ENCODE peak calls at places on chromosome 16, in four cellular contexts. L is OCI-LY7, Y is RWPE1, N is PC-3. S is an unnamed sample.

GRCh38 chr16:23615805-23616204 is 19.7 kb upstream of the NDUFAB1 start:
- DNase-seq in L (no peak), Y (no peak), N (peak; percentile 37), S (no peak)

GRCh38 chr16:17590711-17591654 is 120.2 kb upstream of the XYLT1 start:
- DNase-seq in L (no peak), Y (no peak), N (no peak), S (peak; percentile 83)

GRCh38 chr16:49921791-49922456 is 66.0 kb upstream of the ZNF423 start:
- DNase-seq in L (peak; percentile 58), Y (peak; percentile 46), N (peak; percentile 52), S (peak; percentile 71)

GRCh38 chr16:85431431-85432124 is 181.5 kb upstream of the GSE1 start:
- DNase-seq in L (no peak), Y (no peak), N (no peak), S (no peak)

GRCh38 chr16:27252206-27252585 is 16.4 kb downstream of the NSMCE1 start:
- DNase-seq in L (no peak), Y (no peak), N (no peak), S (no peak)

GRCh38 chr16:67254809-67255552 is 6.2 kb downstream of the SLC9A5 start:
- DNase-seq in L (no peak), Y (no peak), N (no peak), S (no peak)

GRCh38 chr16:15043344-15043743 is 12.5 kb downstream of the NTAN1 start:
- DNase-seq in L (no peak), Y (peak; percentile 38), N (peak; percentile 67), S (no peak)

GRCh38 chr16:58843675-58844074 is 109.6 kb upstream of the GOT2 start:
- DNase-seq in L (peak; percentile 37), Y (no peak), N (peak; percentile 35), S (no peak)

GRCh38 chr16:79607587-79607986 is 7.0 kb upstream of the MAF start:
- DNase-seq in L (no peak), Y (peak; percentile 66), N (peak; percentile 2), S (no peak)

GRCh38 chr16:89563639-89564392 is 3.3 kb downstream of the RPL13 start:
- DNase-seq in L (no peak), Y (no peak), N (no peak), S (peak; percentile 38)

GRCh38 chr16:29192329-29193247 is 207.7 kb downstream of the LAT start:
- DNase-seq in L (peak; percentile 22), Y (no peak), N (no peak), S (peak; percentile 22)
- TF ChIP-seq CTCF in L (peak; percentile 50), Y (no peak), N (no peak), S (no peak)

GRCh38 chr16:46618516-46618915 is 2.7 kb downstream of the SHCBP1 start:
- DNase-seq in L (no peak), Y (no peak), N (no peak), S (no peak)
- TF ChIP-seq CTCF in L (no peak), Y (no peak), N (no peak), S (no peak)

GRCh38 chr16:57628782-57629181 is 352 bp downstream of the ADGRG1 start:
- DNase-seq in L (no peak), Y (no peak), N (no peak), S (no peak)

GRCh38 chr16:57626420-57627170 is 1.8 kb upstream of the ADGRG1 start:
- DNase-seq in L (no peak), Y (no peak), N (no peak), S (no peak)

GRCh38 chr16:57628008-57628781 is at the start of gene ADGRG1:
- DNase-seq in L (no peak), Y (peak; percentile 96), N (peak; percentile 92), S (peak; percentile 89)

GRCh38 chr16:57624806-57625500 is 3.5 kb upstream of the ADGRG1 start:
- DNase-seq in L (no peak), Y (no peak), N (no peak), S (no peak)

DNA sequence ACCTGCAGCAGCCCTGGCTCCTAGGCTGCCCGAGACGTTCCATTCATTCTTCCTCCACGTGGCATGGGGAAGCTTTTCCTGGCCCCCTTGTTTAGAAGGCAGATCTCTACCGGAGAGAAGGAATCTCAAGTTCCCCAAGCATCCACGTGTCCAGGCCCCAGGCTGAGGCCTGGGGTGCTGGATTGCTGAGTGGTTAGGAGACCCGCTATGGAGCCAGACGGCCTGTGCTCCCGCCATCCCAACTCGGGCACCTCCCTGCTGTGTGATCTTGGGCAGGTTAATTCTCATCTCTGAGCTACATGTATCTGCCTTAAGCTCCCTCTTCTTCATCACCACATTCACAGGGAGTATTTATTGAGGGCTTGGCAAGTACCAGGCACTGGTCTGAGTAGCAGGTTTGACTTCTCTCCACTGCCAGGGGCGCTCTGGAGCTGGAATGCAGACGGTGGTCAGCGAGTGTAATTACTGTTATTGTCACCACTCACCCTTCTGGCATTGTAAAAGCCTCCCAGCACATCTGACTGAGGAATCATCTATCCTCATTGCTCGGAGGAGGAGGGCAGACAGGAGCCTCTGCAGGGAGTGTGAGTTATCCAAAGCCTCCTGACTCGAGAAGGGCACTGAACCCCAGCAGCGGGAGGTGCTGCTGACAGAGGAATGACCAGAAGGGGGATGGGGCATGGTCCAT is 1.1 kb upstream of the ADGRG1 start:
- DNase-seq in L (no peak), Y (no peak), N (peak; percentile 91), S (no peak)
- TF ChIP-seq CTCF in L (no peak), Y (no peak), N (peak; percentile 61), S (no peak)

GRCh38 chr16:51813609-51814008 is 662.5 kb upstream of the SALL1 start:
- DNase-seq in L (no peak), Y (no peak), N (no peak), S (no peak)
- TF ChIP-seq CTCF in L (peak; percentile 41), Y (no peak), N (no peak), S (no peak)

DNA sequence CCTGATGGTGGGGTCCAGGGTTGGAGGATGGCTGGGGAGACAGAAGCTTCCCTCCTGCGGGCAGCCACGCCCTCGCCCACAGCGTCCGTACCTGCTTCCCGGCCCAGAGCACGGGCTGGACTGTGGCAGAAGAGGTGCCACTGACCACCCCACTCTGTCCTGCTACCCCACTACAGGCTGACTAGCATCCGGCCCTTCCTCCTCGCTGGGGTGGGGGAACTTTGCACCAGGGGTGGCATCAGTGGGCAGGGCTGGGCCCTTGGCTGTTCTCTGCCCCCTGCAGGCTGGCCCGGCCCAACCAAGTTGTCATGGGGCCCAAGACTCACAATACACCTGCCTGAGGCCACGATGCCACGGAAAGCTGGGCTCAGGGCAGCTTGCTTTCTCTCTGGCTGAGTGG is 73.0 kb downstream of the KLHDC4 start:
- DNase-seq in L (no peak), Y (no peak), N (no peak), S (no peak)
- TF ChIP-seq CTCF in L (peak; percentile 27), Y (no peak), N (no peak), S (no peak)

GRCh38 chr16:28925386-28926228 is 569 bp upstream of the RABEP2 start:
- DNase-seq in L (peak; percentile 86), Y (peak; percentile 60), N (peak; percentile 58), S (peak; percentile 94)
- TF ChIP-seq CTCF in L (no peak), Y (no peak), N (no peak), S (no peak)

DNA sequence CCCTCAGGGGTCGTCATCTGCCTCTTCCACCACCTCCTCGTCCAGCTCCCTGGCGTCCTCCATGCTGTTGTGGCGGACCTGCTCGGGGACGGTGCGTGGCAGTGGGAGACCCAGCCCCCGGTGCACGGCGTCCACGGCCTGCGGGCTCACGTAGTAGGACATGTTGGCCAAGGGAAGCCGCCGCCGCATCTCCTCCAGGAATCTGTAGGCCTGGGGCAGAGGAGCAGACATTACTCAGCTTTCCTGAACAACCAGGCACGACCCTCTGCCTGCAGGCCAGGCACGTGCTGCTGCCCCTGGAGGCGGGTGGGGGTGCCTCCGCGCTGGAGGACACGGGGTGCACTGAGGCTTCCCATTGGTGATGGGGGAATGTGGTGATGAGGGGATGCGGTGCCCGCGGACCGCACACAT is 17.8 kb downstream of the TELO2 start:
- DNase-seq in L (no peak), Y (no peak), N (no peak), S (no peak)
- TF ChIP-seq CTCF in L (no peak), Y (no peak), N (no peak), S (no peak)

DNA sequence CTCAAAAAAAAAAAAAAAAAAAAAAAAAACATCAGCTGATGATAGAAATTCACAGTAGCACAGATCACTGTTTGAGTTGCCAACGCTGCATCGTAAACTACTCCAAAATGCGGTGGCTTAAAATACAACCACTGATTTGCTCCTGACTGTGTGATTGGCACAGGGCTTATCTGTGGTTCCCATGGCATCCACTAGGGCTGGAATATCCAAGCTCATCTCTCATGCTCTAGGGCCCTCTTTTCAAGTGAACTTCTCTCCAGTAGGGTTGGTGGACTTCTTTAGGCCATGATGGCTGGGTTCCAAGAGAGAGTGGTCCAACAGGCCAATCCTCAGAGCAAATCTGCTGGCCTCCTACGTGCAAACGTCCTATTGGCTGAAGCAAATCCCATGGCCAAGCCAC is 15.9 kb upstream of the GPRC5B start:
- DNase-seq in L (no peak), Y (no peak), N (no peak), S (no peak)
- TF ChIP-seq CTCF in L (no peak), Y (no peak), N (no peak), S (no peak)

S was measured in activated CD8-positive, alpha-beta T cell treated with anti-CD3 and anti-CD28 coated beads for 36 hours.